ENCODE peak calls at places on chromosomes 3 and 15, in four cellular contexts. F is pancreas, W is mucosa of descending colon, P is lower lobe of right lung. X is an unnamed sample.

GRCh38 chr15:69794643-69795461 is 302.9 kb downstream of the TLE3 start:
- DNase-seq in P (no peak), W (no peak), F (no peak), X (no peak)

GRCh38 chr3:120162400-120162799 is 68.2 kb upstream of the GSK3B start:
- DNase-seq in W (no peak), F (no peak), P (no peak), X (peak; percentile 35)

GRCh38 chr3:69120879-69121464 is 1.4 kb downstream of the LMOD3 start:
- DNase-seq in F (no peak), W (peak; percentile 89), P (no peak), X (peak; percentile 52)

GRCh38 chr3:160134964-160135363 is 90.3 kb upstream of the C3orf80 start:
- DNase-seq in W (peak; percentile 6), P (no peak), F (no peak), X (peak; percentile 53)

GRCh38 chr15:80803580-80804525 is 24.7 kb downstream of the CEMIP start:
- DNase-seq in W (no peak), P (no peak), F (no peak), X (no peak)

GRCh38 chr15:80418892-80419537 is 14.8 kb downstream of the ARNT2 start:
- DNase-seq in P (no peak), W (peak; percentile 50), F (no peak), X (peak; percentile 51)

GRCh38 chr15:54566654-54567053 is 588.4 kb downstream of the UNC13C start:
- DNase-seq in F (no peak), P (no peak), W (no peak), X (no peak)

GRCh38 chr15:90481023-90481422 is 48.7 kb upstream of the CRTC3 start:
- DNase-seq in F (no peak), P (no peak), W (no peak), X (no peak)

GRCh38 chr3:38151667-38152265 is 13.3 kb downstream of the MYD88 start:
- DNase-seq in W (no peak), F (no peak), P (no peak), X (no peak)

GRCh38 chr3:58151637-58152036 is 59.1 kb downstream of the DNASE1L3 start:
- DNase-seq in W (no peak), F (no peak), P (no peak), X (no peak)

GRCh38 chr3:131216340-131216739 is 165.2 kb upstream of the NUDT16 start:
- DNase-seq in F (no peak), P (no peak), W (no peak), X (peak; percentile 37)

GRCh38 chr3:188746291-188746783 is 425.4 kb upstream of the TPRG1 start:
- DNase-seq in W (no peak), F (no peak), P (no peak), X (no peak)
- H3K4me1 ChIP-seq in W (no peaks in the 10 kb centered on the region), F (peaks cover 10% of the 10 kb centered on the region), P (no peaks in the 10 kb centered on the region), X (peaks cover 16% of the 10 kb centered on the region)

DNA sequence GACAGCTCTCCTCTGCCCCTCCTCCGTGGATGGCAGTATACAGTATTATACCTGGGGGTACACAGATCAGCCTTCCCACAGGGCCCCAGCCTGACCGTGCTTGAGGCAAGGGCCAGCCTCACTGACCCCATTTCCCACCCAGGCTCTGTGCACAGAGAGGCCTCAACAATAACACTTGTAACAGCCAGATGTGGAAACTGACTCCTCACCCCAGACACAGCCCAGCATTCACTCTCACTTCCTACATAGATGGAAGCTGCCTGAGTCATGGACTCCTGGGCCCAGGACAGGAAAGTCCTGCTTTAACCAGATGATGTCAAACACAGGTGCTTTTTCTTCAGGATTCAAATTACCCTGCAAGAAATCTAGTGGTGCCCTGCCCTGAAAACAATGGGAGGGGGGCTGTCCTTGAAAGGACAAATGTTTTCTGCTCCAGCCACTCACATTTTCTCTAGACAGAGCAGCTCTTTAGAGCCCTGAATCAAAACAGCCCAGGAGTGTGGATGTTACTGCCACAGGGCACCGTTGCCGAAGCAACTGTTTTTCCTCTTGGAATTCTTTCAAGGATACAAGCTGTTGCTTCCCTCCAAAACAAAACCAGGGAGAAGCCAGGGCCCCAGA is 16.4 kb downstream of the CCDC12 start:
- DNase-seq in F (peak; percentile 39), W (no peak), P (no peak), X (no peak)
- H3K4me1 ChIP-seq in F (peaks cover 65% of the 10 kb centered on the region), W (peaks cover 52% of the 10 kb centered on the region), P (peaks cover 76% of the 10 kb centered on the region), X (no peaks in the 10 kb centered on the region)

GRCh38 chr15:64008177-64008576 is 38.1 kb downstream of the DAPK2 start:
- DNase-seq in F (no peak), P (no peak), W (no peak), X (no peak)

GRCh38 chr15:64006642-64007041 is 39.6 kb downstream of the DAPK2 start:
- DNase-seq in P (no peak), W (peak; percentile 60), F (no peak), X (no peak)

GRCh38 chr15:64010719-64011118 is 35.6 kb downstream of the DAPK2 start:
- DNase-seq in W (peak; percentile 58), F (peak; percentile 40), P (peak; percentile 69), X (peak; percentile 90)

GRCh38 chr15:64009798-64010241 is 36.5 kb downstream of the DAPK2 start:
- DNase-seq in P (no peak), W (no peak), F (no peak), X (no peak)

GRCh38 chr15:64009241-64009640 is 37.0 kb downstream of the DAPK2 start:
- DNase-seq in W (no peak), F (no peak), P (no peak), X (no peak)
- H3K4me1 ChIP-seq in W (peaks cover 58% of the 10 kb centered on the region), F (peaks cover 3% of the 10 kb centered on the region), P (peaks cover 56% of the 10 kb centered on the region), X (peaks cover 27% of the 10 kb centered on the region)

DNA sequence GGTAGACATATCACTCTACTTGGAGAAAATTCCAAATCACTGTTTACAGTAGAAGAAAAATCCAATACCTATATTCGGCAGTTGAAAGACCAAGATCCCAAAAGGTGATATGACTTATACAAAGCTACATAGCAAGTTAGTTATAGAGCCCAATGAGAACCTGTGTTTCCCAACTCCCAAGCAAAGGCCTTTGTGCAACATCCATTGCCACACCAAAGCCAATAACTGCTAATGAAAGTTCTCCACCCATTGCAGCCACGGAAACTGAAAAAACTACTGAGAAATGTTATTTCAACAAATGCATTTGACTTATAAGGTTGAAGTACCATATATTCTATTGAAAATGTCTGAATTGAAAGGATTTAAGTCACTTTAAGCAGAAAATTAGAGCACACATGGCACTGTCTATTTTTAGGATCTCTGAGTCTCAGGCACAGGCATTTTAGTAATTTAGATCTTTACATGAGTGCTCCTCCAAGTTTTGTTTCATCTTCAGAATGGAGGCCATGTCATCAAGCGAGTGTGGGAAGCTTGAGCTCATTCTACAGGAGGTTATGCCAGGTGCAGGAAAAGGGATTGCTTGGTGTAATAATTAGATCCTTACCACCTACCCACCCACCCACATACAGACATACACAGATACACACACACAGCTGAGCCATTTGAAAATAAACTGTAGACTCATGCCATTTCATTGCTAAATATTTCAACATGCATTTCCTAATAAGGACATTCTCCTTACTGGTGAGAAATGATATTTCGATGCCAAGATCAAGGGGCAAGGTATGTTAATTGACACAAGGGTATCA is 19.7 kb upstream of the ANO10 start:
- DNase-seq in F (no peak), W (no peak), P (no peak), X (no peak)
- H3K4me1 ChIP-seq in F (no peaks in the 10 kb centered on the region), W (peaks cover 6% of the 10 kb centered on the region), P (peaks cover 9% of the 10 kb centered on the region), X (no peaks in the 10 kb centered on the region)

X was measured in A673.